ENCODE peak calls at places on chromosomes 5 and 9, in four cellular contexts. One of them, this sample, is unnamed.

GRCh38 chr9:2345013-2345412 is 276.6 kb upstream of the VLDLR start:
- DNase-seq in HepG2: no peak
- DNase-seq in WTC11: no peak
- DNase-seq in K562: no peak
- DNase-seq in this sample: no peak

GRCh38 chr5:128645582-128645981 is 107.5 kb upstream of the FBN2 start:
- DNase-seq in HepG2: no peak
- DNase-seq in WTC11: no peak
- DNase-seq in K562: no peak
- DNase-seq in this sample: no peak

GRCh38 chr9:136510561-136510960 is 27.7 kb upstream of the SEC16A start:
- DNase-seq in HepG2: no peak
- DNase-seq in WTC11: no peak
- DNase-seq in K562: no peak
- DNase-seq in this sample: no peak

GRCh38 chr9:79796411-79796810 is 224.6 kb downstream of the TLE4 start:
- DNase-seq in HepG2: no peak
- DNase-seq in WTC11: no peak
- DNase-seq in K562: no peak
- DNase-seq in this sample: no peak

GRCh38 chr9:76403352-76403751 is 9.1 kb upstream of the RFK start:
- DNase-seq in HepG2: peak
- DNase-seq in WTC11: no peak
- DNase-seq in K562: peak
- DNase-seq in this sample: peak

GRCh38 chr5:173572431-173573125 is 43.9 kb downstream of the BOD1 start:
- DNase-seq in HepG2: no peak
- DNase-seq in WTC11: no peak
- DNase-seq in K562: no peak
- DNase-seq in this sample: no peak

GRCh38 chr9:117744856-117745389 is 40.7 kb downstream of the TLR4 start:
- DNase-seq in HepG2: no peak
- DNase-seq in WTC11: peak
- DNase-seq in K562: no peak
- DNase-seq in this sample: no peak

GRCh38 chr5:33997331-33997983 is 10.4 kb downstream of the AMACR start:
- DNase-seq in HepG2: peak
- DNase-seq in WTC11: no peak
- DNase-seq in K562: peak
- DNase-seq in this sample: peak

GRCh38 chr5:112793201-112793600 is 55.5 kb downstream of the APC start:
- DNase-seq in HepG2: no peak
- DNase-seq in WTC11: no peak
- DNase-seq in K562: no peak
- DNase-seq in this sample: no peak

GRCh38 chr9:119318371-119318770 is 50.9 kb downstream of the BRINP1 start:
- DNase-seq in HepG2: no peak
- DNase-seq in WTC11: peak
- DNase-seq in K562: no peak
- DNase-seq in this sample: no peak

GRCh38 chr5:56481147-56481997 is 248.2 kb upstream of the ANKRD55 start:
- DNase-seq in HepG2: peak
- DNase-seq in WTC11: peak
- DNase-seq in K562: no peak
- DNase-seq in this sample: no peak

GRCh38 chr9:133558191-133559126 is 24.0 kb downstream of the ADAMTSL2 start:
- DNase-seq in HepG2: peak
- DNase-seq in WTC11: no peak
- DNase-seq in K562: peak
- DNase-seq in this sample: no peak

GRCh38 chr5:131984945-131985665 is 26.4 kb downstream of the ACSL6 start:
- DNase-seq in HepG2: no peak
- DNase-seq in WTC11: no peak
- DNase-seq in K562: no peak
- DNase-seq in this sample: no peak

GRCh38 chr9:130938652-130939404 is at the start of gene FIBCD1:
- DNase-seq in HepG2: no peak
- DNase-seq in WTC11: peak
- DNase-seq in K562: peak
- DNase-seq in this sample: peak

GRCh38 chr5:113034182-113034773 is 57.7 kb downstream of the DCP2 start:
- DNase-seq in HepG2: no peak
- DNase-seq in WTC11: no peak
- DNase-seq in K562: no peak
- DNase-seq in this sample: no peak

GRCh38 chr5:139363937-139364336 is 19.2 kb downstream of the SLC23A1 start:
- DNase-seq in HepG2: no peak
- DNase-seq in WTC11: no peak
- DNase-seq in K562: no peak
- DNase-seq in this sample: no peak

GRCh38 chr5:153490124-153491085 is at the start of gene GRIA1:
- DNase-seq in HepG2: no peak
- DNase-seq in WTC11: peak
- DNase-seq in K562: no peak
- DNase-seq in this sample: no peak

GRCh38 chr5:153525536-153525935 is 35.1 kb downstream of the GRIA1 start:
- DNase-seq in HepG2: no peak
- DNase-seq in WTC11: no peak
- DNase-seq in K562: no peak
- DNase-seq in this sample: no peak

GRCh38 chr5:14383923-14384322 is 197.7 kb upstream of the OTULINL start:
- DNase-seq in HepG2: no peak
- DNase-seq in WTC11: no peak
- DNase-seq in K562: no peak
- DNase-seq in this sample: no peak

GRCh38 chr9:137860361-137860760 is 17.2 kb upstream of the CACNA1B start:
- DNase-seq in HepG2: no peak
- DNase-seq in WTC11: no peak
- DNase-seq in K562: no peak
- DNase-seq in this sample: no peak

GRCh38 chr9:127524373-127524772 is 73.1 kb downstream of the LRSAM1 start:
- DNase-seq in HepG2: no peak
- DNase-seq in WTC11: no peak
- DNase-seq in K562: no peak
- DNase-seq in this sample: no peak

GRCh38 chr5:96977228-96977627 is 41.3 kb downstream of the LNPEP start:
- DNase-seq in HepG2: no peak
- DNase-seq in WTC11: no peak
- DNase-seq in K562: no peak
- DNase-seq in this sample: no peak

GRCh38 chr9:75071530-75072122 is 16.3 kb downstream of the NMRK1 start:
- DNase-seq in HepG2: no peak
- DNase-seq in WTC11: no peak
- DNase-seq in K562: peak
- DNase-seq in this sample: no peak

GRCh38 chr5:79858097-79858723 is 132.9 kb downstream of the MTX3 start:
- DNase-seq in HepG2: peak
- DNase-seq in WTC11: peak
- DNase-seq in K562: peak
- DNase-seq in this sample: peak

GRCh38 chr5:10106806-10107205 is 142.9 kb downstream of the ATPSCKMT start:
- DNase-seq in HepG2: no peak
- DNase-seq in WTC11: no peak
- DNase-seq in K562: no peak
- DNase-seq in this sample: no peak

GRCh38 chr5:116778611-116779010 is 204.0 kb upstream of the SEMA6A start:
- DNase-seq in HepG2: no peak
- DNase-seq in WTC11: no peak
- DNase-seq in K562: no peak
- DNase-seq in this sample: no peak

GRCh38 chr5:157356576-157356975 is 90.7 kb downstream of the CYFIP2 start:
- DNase-seq in HepG2: no peak
- DNase-seq in WTC11: no peak
- DNase-seq in K562: no peak
- DNase-seq in this sample: no peak

GRCh38 chr5:32308951-32309350 is 3.8 kb downstream of the MTMR12 start:
- DNase-seq in HepG2: no peak
- DNase-seq in WTC11: no peak
- DNase-seq in K562: no peak
- DNase-seq in this sample: no peak

GRCh38 chr5:90170231-90170630 is 239.3 kb downstream of the CETN3 start:
- DNase-seq in HepG2: no peak
- DNase-seq in WTC11: no peak
- DNase-seq in K562: no peak
- DNase-seq in this sample: no peak

GRCh38 chr9:76557674-76558073 is 98.7 kb downstream of the GCNT1 start:
- DNase-seq in HepG2: no peak
- DNase-seq in WTC11: no peak
- DNase-seq in K562: no peak
- DNase-seq in this sample: no peak

GRCh38 chr5:174535691-174536090 is 188.7 kb upstream of the MSX2 start:
- DNase-seq in HepG2: no peak
- DNase-seq in WTC11: no peak
- DNase-seq in K562: no peak
- DNase-seq in this sample: no peak

GRCh38 chr5:120901199-120901598 is 437.1 kb downstream of the PRR16 start:
- DNase-seq in HepG2: no peak
- DNase-seq in WTC11: no peak
- DNase-seq in K562: no peak
- DNase-seq in this sample: no peak

GRCh38 chr5:96259211-96259772 is 173.8 kb downstream of the PCSK1 start:
- DNase-seq in HepG2: peak
- DNase-seq in WTC11: no peak
- DNase-seq in K562: no peak
- DNase-seq in this sample: peak

GRCh38 chr5:141845371-141845821 is 32.8 kb downstream of the PCDH1 start:
- DNase-seq in HepG2: no peak
- DNase-seq in WTC11: peak
- DNase-seq in K562: peak
- DNase-seq in this sample: no peak

GRCh38 chr5:98794414-98795080 is 21.1 kb downstream of the RGMB start:
- DNase-seq in HepG2: no peak
- DNase-seq in WTC11: no peak
- DNase-seq in K562: no peak
- DNase-seq in this sample: no peak

GRCh38 chr5:115096034-115096769 is 73.5 kb downstream of the TRIM36 start:
- DNase-seq in HepG2: no peak
- DNase-seq in WTC11: no peak
- DNase-seq in K562: no peak
- DNase-seq in this sample: no peak

GRCh38 chr5:65197899-65198776 is 283.6 kb downstream of the ADAMTS6 start:
- DNase-seq in HepG2: no peak
- DNase-seq in WTC11: no peak
- DNase-seq in K562: no peak
- DNase-seq in this sample: no peak

GRCh38 chr5:60184599-60184998 is 291.1 kb upstream of the PDE4D start:
- DNase-seq in HepG2: no peak
- DNase-seq in WTC11: no peak
- DNase-seq in K562: no peak
- DNase-seq in this sample: peak
- TF ChIP-seq NR3C1 in HepG2: no peak
- TF ChIP-seq NR3C1 in WTC11: no peak
- TF ChIP-seq NR3C1 in K562: no peak
- TF ChIP-seq NR3C1 in this sample: no peak

DNA sequence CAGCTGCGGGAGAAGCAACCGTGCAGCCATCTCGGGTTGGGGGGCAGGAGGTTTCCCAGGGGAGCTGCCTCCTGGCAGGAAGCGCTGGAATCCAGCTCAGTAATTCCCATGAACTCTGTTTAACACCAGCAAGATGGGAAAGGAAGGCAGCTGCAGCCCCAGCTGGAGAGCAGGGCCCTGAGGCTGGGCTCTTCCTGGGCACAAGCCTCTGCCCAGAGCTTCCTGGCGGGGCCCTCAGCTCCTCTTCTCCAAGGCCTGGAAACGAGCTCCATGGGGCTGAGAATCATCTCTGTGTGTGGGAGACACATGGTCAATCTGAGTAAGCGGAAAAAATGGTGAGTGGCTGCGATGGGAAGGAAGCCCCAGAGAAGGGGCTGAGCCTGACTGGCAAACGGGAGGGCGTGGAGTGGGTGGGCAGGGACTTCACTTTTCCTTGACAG is 6.3 kb downstream of the MRPL36 start:
- DNase-seq in HepG2: no peak
- DNase-seq in WTC11: no peak
- DNase-seq in K562: no peak
- DNase-seq in this sample: no peak
- TF ChIP-seq NR3C1 in HepG2: no peak
- TF ChIP-seq NR3C1 in WTC11: no peak
- TF ChIP-seq NR3C1 in K562: no peak
- TF ChIP-seq NR3C1 in this sample: no peak

GRCh38 chr9:93576296-93577044 is at the start of gene PHF2:
- DNase-seq in HepG2: no peak
- DNase-seq in WTC11: no peak
- DNase-seq in K562: peak
- DNase-seq in this sample: no peak
- TF ChIP-seq NR3C1 in HepG2: no peak
- TF ChIP-seq NR3C1 in WTC11: no peak
- TF ChIP-seq NR3C1 in K562: no peak
- TF ChIP-seq NR3C1 in this sample: no peak

GRCh38 chr5:1747079-1747802 is 52.4 kb downstream of the MRPL36 start:
- DNase-seq in HepG2: no peak
- DNase-seq in WTC11: peak
- DNase-seq in K562: no peak
- DNase-seq in this sample: no peak
- TF ChIP-seq NR3C1 in HepG2: no peak
- TF ChIP-seq NR3C1 in WTC11: no peak
- TF ChIP-seq NR3C1 in K562: no peak
- TF ChIP-seq NR3C1 in this sample: no peak

GRCh38 chr5:30808996-30809395 is 384.5 kb upstream of the CDH6 start:
- DNase-seq in HepG2: no peak
- DNase-seq in WTC11: no peak
- DNase-seq in K562: no peak
- DNase-seq in this sample: no peak

GRCh38 chr5:30809907-30810306 is 383.6 kb upstream of the CDH6 start:
- DNase-seq in HepG2: no peak
- DNase-seq in WTC11: no peak
- DNase-seq in K562: no peak
- DNase-seq in this sample: no peak

GRCh38 chr5:30802961-30803705 is 390.4 kb upstream of the CDH6 start:
- DNase-seq in HepG2: no peak
- DNase-seq in WTC11: no peak
- DNase-seq in K562: no peak
- DNase-seq in this sample: no peak

GRCh38 chr5:30804739-30805313 is 388.7 kb upstream of the CDH6 start:
- DNase-seq in HepG2: no peak
- DNase-seq in WTC11: peak
- DNase-seq in K562: no peak
- DNase-seq in this sample: no peak
- TF ChIP-seq NR3C1 in HepG2: no peak
- TF ChIP-seq NR3C1 in WTC11: no peak
- TF ChIP-seq NR3C1 in K562: no peak
- TF ChIP-seq NR3C1 in this sample: no peak

GRCh38 chr5:20102291-20102690 is 114.3 kb upstream of the CDH18 start:
- DNase-seq in HepG2: no peak
- DNase-seq in WTC11: no peak
- DNase-seq in K562: no peak
- DNase-seq in this sample: no peak
- TF ChIP-seq NR3C1 in HepG2: no peak
- TF ChIP-seq NR3C1 in WTC11: no peak
- TF ChIP-seq NR3C1 in K562: no peak
- TF ChIP-seq NR3C1 in this sample: no peak